ENCODE peak calls at places on chromosomes 2 and 18, in five cellular contexts. One of them, this sample, is unnamed.

GRCh38 chr2:237154050-237154638 is 68.5 kb downstream of the COPS8 start:
- DNase-seq in tibial artery: no peak
- DNase-seq in activated CD8-positive, alpha-beta T cell treated with anti-CD3 and anti-CD28 coated beads for 36 hours: peak
- DNase-seq in astrocyte of the cerebellum: peak
- DNase-seq in IMR-90: peak
- DNase-seq in this sample: no peak

GRCh38 chr2:212428685-212429480 is 109.7 kb downstream of the ERBB4 start:
- DNase-seq in activated CD8-positive, alpha-beta T cell treated with anti-CD3 and anti-CD28 coated beads for 36 hours: no peak
- DNase-seq in IMR-90: no peak
- DNase-seq in astrocyte of the cerebellum: no peak
- DNase-seq in tibial artery: no peak
- DNase-seq in this sample: no peak

GRCh38 chr18:35387367-35387685 is 10.2 kb upstream of the ZNF396 start:
- DNase-seq in activated CD8-positive, alpha-beta T cell treated with anti-CD3 and anti-CD28 coated beads for 36 hours: no peak
- DNase-seq in astrocyte of the cerebellum: no peak
- DNase-seq in IMR-90: peak
- DNase-seq in tibial artery: no peak
- DNase-seq in this sample: no peak

GRCh38 chr2:69305712-69306611 is 81.1 kb downstream of the GFPT1 start:
- DNase-seq in IMR-90: no peak
- DNase-seq in tibial artery: peak
- DNase-seq in activated CD8-positive, alpha-beta T cell treated with anti-CD3 and anti-CD28 coated beads for 36 hours: no peak
- DNase-seq in astrocyte of the cerebellum: no peak
- DNase-seq in this sample: no peak

GRCh38 chr2:48886919-48887318 is 131.4 kb upstream of the LHCGR start:
- DNase-seq in activated CD8-positive, alpha-beta T cell treated with anti-CD3 and anti-CD28 coated beads for 36 hours: no peak
- DNase-seq in astrocyte of the cerebellum: no peak
- DNase-seq in IMR-90: no peak
- DNase-seq in tibial artery: no peak
- DNase-seq in this sample: no peak

GRCh38 chr2:70514612-70515055 is 39.0 kb downstream of the TGFA start:
- DNase-seq in astrocyte of the cerebellum: no peak
- DNase-seq in tibial artery: no peak
- DNase-seq in IMR-90: no peak
- DNase-seq in activated CD8-positive, alpha-beta T cell treated with anti-CD3 and anti-CD28 coated beads for 36 hours: no peak
- DNase-seq in this sample: peak

GRCh38 chr2:130391872-130392670 is 36.2 kb downstream of the PTPN18 start:
- DNase-seq in astrocyte of the cerebellum: no peak
- DNase-seq in tibial artery: no peak
- DNase-seq in IMR-90: peak
- DNase-seq in activated CD8-positive, alpha-beta T cell treated with anti-CD3 and anti-CD28 coated beads for 36 hours: peak
- DNase-seq in this sample: no peak

GRCh38 chr18:58402247-58402646 is 226.6 kb downstream of the ALPK2 start:
- DNase-seq in IMR-90: no peak
- DNase-seq in tibial artery: no peak
- DNase-seq in astrocyte of the cerebellum: peak
- DNase-seq in activated CD8-positive, alpha-beta T cell treated with anti-CD3 and anti-CD28 coated beads for 36 hours: no peak
- DNase-seq in this sample: peak

GRCh38 chr2:48734576-48735303 is 20.8 kb downstream of the LHCGR start:
- DNase-seq in tibial artery: no peak
- DNase-seq in IMR-90: no peak
- DNase-seq in astrocyte of the cerebellum: no peak
- DNase-seq in activated CD8-positive, alpha-beta T cell treated with anti-CD3 and anti-CD28 coated beads for 36 hours: no peak
- DNase-seq in this sample: no peak

DNA sequence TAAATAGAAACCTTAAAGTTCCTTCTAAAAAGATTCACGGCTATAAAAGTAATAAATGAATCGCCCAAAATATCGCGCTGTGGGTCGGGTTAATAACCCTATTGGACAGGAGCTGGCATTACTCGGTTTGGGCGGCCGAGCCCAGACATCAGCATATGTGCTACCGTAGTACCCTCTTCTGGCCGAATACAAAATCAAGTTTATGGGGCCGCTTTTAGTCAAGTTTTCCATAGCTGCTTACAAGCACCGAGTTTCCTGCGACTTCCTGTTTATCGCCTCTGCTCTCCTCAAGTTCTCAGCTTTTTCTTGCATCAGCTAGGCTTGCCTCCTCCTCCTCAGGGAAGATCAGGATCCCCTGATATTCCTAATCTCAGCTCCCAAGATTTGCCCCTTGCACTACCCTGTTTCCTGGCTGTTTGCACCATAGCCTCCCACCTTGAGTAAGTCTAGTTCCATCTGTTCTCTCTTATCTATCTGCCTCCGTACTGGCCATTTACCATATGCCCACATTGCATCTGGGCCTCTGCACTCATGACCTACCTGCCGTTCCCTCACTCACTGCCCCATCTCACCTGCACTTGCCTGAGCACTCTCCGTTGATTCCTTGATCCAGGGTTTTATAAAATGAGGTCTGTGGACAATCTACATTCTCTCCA is 56.1 kb downstream of the SLC35F5 start:
- DNase-seq in tibial artery: no peak
- DNase-seq in IMR-90: peak
- DNase-seq in activated CD8-positive, alpha-beta T cell treated with anti-CD3 and anti-CD28 coated beads for 36 hours: peak
- DNase-seq in astrocyte of the cerebellum: no peak
- DNase-seq in this sample: no peak
- TF ChIP-seq CTCF in tibial artery: peak
- TF ChIP-seq CTCF in IMR-90: peak
- TF ChIP-seq CTCF in activated CD8-positive, alpha-beta T cell treated with anti-CD3 and anti-CD28 coated beads for 36 hours: peak
- TF ChIP-seq CTCF in astrocyte of the cerebellum: no peak
- TF ChIP-seq CTCF in this sample: no peak

GRCh38 chr2:39225564-39225963 is 18.2 kb downstream of the CDKL4 start:
- DNase-seq in IMR-90: no peak
- DNase-seq in astrocyte of the cerebellum: no peak
- DNase-seq in activated CD8-positive, alpha-beta T cell treated with anti-CD3 and anti-CD28 coated beads for 36 hours: no peak
- DNase-seq in tibial artery: no peak
- DNase-seq in this sample: no peak

GRCh38 chr2:39223909-39224308 is 19.9 kb downstream of the CDKL4 start:
- DNase-seq in tibial artery: no peak
- DNase-seq in IMR-90: no peak
- DNase-seq in activated CD8-positive, alpha-beta T cell treated with anti-CD3 and anti-CD28 coated beads for 36 hours: no peak
- DNase-seq in astrocyte of the cerebellum: no peak
- DNase-seq in this sample: no peak

GRCh38 chr2:39227628-39228412 is 15.9 kb downstream of the CDKL4 start:
- DNase-seq in activated CD8-positive, alpha-beta T cell treated with anti-CD3 and anti-CD28 coated beads for 36 hours: peak
- DNase-seq in astrocyte of the cerebellum: peak
- DNase-seq in IMR-90: peak
- DNase-seq in tibial artery: peak
- DNase-seq in this sample: peak

GRCh38 chr2:39232141-39232540 is 11.6 kb downstream of the CDKL4 start:
- DNase-seq in astrocyte of the cerebellum: no peak
- DNase-seq in activated CD8-positive, alpha-beta T cell treated with anti-CD3 and anti-CD28 coated beads for 36 hours: no peak
- DNase-seq in tibial artery: no peak
- DNase-seq in IMR-90: peak
- DNase-seq in this sample: no peak

DNA sequence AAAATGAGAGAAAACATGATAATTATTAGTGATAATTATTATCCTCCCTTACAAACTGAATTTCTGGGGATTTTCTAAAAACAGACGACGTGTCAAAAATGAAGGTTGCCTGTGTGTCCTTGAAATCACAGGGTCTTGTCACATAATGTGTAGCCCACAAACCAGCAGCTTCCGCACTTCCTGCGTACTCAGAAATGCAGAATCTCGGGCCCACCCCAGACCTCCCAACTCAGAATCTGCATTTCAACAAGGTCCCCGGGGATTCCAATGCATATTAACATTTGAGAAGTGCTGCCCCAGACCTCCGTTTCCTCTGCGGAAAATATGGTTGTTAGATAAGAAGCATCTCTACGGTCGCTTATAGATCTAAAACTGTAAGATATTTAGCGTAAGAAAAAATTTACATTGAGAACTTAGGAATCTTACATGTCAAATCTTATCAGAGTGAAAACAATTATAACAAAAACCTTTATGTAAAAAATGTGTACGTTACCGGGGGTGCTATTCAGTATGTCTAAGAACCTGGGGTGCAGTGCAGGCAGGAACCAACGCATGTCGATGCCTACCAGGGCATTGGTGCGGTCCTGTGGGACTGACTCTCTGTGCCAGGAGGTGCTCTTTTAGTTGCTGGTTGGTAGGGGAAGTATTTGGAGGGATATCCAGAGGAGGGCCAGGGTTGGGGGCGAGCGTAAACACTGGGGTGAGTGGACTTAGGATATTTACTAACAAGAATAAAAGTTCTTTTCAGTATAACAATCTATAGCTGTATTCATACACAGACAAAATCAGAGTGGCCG is 15.2 kb downstream of the CDKL4 start:
- DNase-seq in activated CD8-positive, alpha-beta T cell treated with anti-CD3 and anti-CD28 coated beads for 36 hours: peak
- DNase-seq in IMR-90: no peak
- DNase-seq in astrocyte of the cerebellum: no peak
- DNase-seq in tibial artery: no peak
- DNase-seq in this sample: no peak
- TF ChIP-seq CTCF in activated CD8-positive, alpha-beta T cell treated with anti-CD3 and anti-CD28 coated beads for 36 hours: peak
- TF ChIP-seq CTCF in IMR-90: no peak
- TF ChIP-seq CTCF in astrocyte of the cerebellum: no peak
- TF ChIP-seq CTCF in tibial artery: no peak
- TF ChIP-seq CTCF in this sample: no peak

GRCh38 chr18:69480460-69480859 is 79.8 kb downstream of the DOK6 start:
- DNase-seq in IMR-90: no peak
- DNase-seq in astrocyte of the cerebellum: no peak
- DNase-seq in tibial artery: no peak
- DNase-seq in activated CD8-positive, alpha-beta T cell treated with anti-CD3 and anti-CD28 coated beads for 36 hours: no peak
- DNase-seq in this sample: no peak

GRCh38 chr18:69483574-69483973 is 82.9 kb downstream of the DOK6 start:
- DNase-seq in IMR-90: no peak
- DNase-seq in astrocyte of the cerebellum: no peak
- DNase-seq in activated CD8-positive, alpha-beta T cell treated with anti-CD3 and anti-CD28 coated beads for 36 hours: no peak
- DNase-seq in tibial artery: no peak
- DNase-seq in this sample: no peak

GRCh38 chr18:69487488-69488394 is 87.1 kb downstream of the DOK6 start:
- DNase-seq in astrocyte of the cerebellum: no peak
- DNase-seq in IMR-90: no peak
- DNase-seq in activated CD8-positive, alpha-beta T cell treated with anti-CD3 and anti-CD28 coated beads for 36 hours: no peak
- DNase-seq in tibial artery: no peak
- DNase-seq in this sample: no peak

GRCh38 chr18:69490072-69490471 is 89.4 kb downstream of the DOK6 start:
- DNase-seq in activated CD8-positive, alpha-beta T cell treated with anti-CD3 and anti-CD28 coated beads for 36 hours: no peak
- DNase-seq in tibial artery: no peak
- DNase-seq in IMR-90: no peak
- DNase-seq in astrocyte of the cerebellum: no peak
- DNase-seq in this sample: no peak

DNA sequence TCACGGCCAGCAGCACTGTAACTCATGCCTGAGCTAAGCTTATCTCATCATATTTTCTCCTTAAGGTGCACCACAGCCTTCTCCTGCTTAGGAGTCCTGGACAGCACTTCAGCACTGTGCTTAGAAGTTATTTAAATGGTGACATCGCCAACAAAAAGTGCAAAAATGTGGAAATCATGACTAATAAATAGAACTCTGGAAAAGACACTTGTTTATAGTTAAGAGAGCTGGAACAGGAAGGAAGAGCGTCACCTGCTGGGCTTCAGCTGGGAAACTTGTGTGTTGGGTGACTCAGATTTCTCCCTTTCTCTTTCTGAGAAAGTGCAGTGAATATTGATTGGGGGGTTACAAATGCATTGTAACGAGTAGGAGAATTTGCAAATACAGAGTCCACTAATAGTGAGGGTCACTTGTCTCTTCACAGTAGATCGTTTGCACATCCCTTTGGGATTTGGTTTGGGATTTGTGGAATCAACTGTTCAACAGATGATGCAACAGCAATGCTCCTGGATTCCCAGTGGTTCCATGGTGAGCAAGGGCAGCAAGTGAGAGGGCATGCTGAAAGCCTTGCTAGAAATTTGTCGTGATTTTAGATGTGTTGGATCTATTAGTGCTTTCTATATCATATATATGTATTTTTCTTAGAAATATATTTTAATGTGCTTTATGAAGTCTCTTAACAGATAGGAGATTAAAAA is 84.2 kb downstream of the DOK6 start:
- DNase-seq in astrocyte of the cerebellum: no peak
- DNase-seq in IMR-90: peak
- DNase-seq in activated CD8-positive, alpha-beta T cell treated with anti-CD3 and anti-CD28 coated beads for 36 hours: no peak
- DNase-seq in tibial artery: no peak
- DNase-seq in this sample: no peak
- TF ChIP-seq CTCF in astrocyte of the cerebellum: no peak
- TF ChIP-seq CTCF in IMR-90: peak
- TF ChIP-seq CTCF in activated CD8-positive, alpha-beta T cell treated with anti-CD3 and anti-CD28 coated beads for 36 hours: no peak
- TF ChIP-seq CTCF in tibial artery: no peak
- TF ChIP-seq CTCF in this sample: no peak

GRCh38 chr2:39380525-39381150 is 56.4 kb downstream of the MAP4K3 start:
- DNase-seq in tibial artery: no peak
- DNase-seq in IMR-90: peak
- DNase-seq in astrocyte of the cerebellum: no peak
- DNase-seq in activated CD8-positive, alpha-beta T cell treated with anti-CD3 and anti-CD28 coated beads for 36 hours: no peak
- DNase-seq in this sample: no peak
- TF ChIP-seq CTCF in tibial artery: no peak
- TF ChIP-seq CTCF in IMR-90: no peak
- TF ChIP-seq CTCF in astrocyte of the cerebellum: no peak
- TF ChIP-seq CTCF in activated CD8-positive, alpha-beta T cell treated with anti-CD3 and anti-CD28 coated beads for 36 hours: no peak
- TF ChIP-seq CTCF in this sample: no peak

GRCh38 chr2:134362751-134363150 is 108.9 kb downstream of the MGAT5 start:
- DNase-seq in activated CD8-positive, alpha-beta T cell treated with anti-CD3 and anti-CD28 coated beads for 36 hours: no peak
- DNase-seq in IMR-90: no peak
- DNase-seq in astrocyte of the cerebellum: no peak
- DNase-seq in tibial artery: no peak
- DNase-seq in this sample: no peak

GRCh38 chr2:134367915-134368911 is 114.3 kb downstream of the MGAT5 start:
- DNase-seq in IMR-90: peak
- DNase-seq in tibial artery: no peak
- DNase-seq in activated CD8-positive, alpha-beta T cell treated with anti-CD3 and anti-CD28 coated beads for 36 hours: no peak
- DNase-seq in astrocyte of the cerebellum: peak
- DNase-seq in this sample: no peak

GRCh38 chr2:134367216-134367615 is 113.3 kb downstream of the MGAT5 start:
- DNase-seq in IMR-90: no peak
- DNase-seq in tibial artery: no peak
- DNase-seq in astrocyte of the cerebellum: no peak
- DNase-seq in activated CD8-positive, alpha-beta T cell treated with anti-CD3 and anti-CD28 coated beads for 36 hours: no peak
- DNase-seq in this sample: no peak

GRCh38 chr2:134366359-134366758 is 112.5 kb downstream of the MGAT5 start:
- DNase-seq in tibial artery: no peak
- DNase-seq in IMR-90: no peak
- DNase-seq in astrocyte of the cerebellum: no peak
- DNase-seq in activated CD8-positive, alpha-beta T cell treated with anti-CD3 and anti-CD28 coated beads for 36 hours: no peak
- DNase-seq in this sample: no peak

DNA sequence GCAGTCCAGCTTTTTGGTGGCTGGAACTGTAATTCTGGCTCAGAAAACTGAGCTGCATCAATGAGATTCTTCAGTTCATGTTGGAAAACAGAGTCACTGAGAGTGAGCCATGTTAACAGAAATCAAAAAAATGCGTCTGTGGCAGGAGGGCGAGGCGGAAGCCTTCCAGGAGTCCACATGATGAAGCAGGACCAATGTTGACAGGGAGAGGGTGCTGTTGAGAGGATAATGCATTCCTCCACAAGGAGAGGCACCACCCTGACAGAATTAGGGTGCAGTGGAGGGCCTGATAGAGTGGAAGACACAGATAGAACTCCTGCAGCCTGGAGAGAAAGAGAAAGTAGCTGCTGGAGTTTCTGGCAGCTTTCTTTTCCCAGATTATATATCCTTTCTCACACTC is 111.5 kb downstream of the MGAT5 start:
- DNase-seq in activated CD8-positive, alpha-beta T cell treated with anti-CD3 and anti-CD28 coated beads for 36 hours: no peak
- DNase-seq in IMR-90: no peak
- DNase-seq in tibial artery: no peak
- DNase-seq in astrocyte of the cerebellum: no peak
- DNase-seq in this sample: no peak
- TF ChIP-seq CTCF in activated CD8-positive, alpha-beta T cell treated with anti-CD3 and anti-CD28 coated beads for 36 hours: no peak
- TF ChIP-seq CTCF in IMR-90: no peak
- TF ChIP-seq CTCF in tibial artery: peak
- TF ChIP-seq CTCF in astrocyte of the cerebellum: no peak
- TF ChIP-seq CTCF in this sample: no peak

GRCh38 chr2:238509151-238509820 is 82.6 kb downstream of the ASB1 start:
- DNase-seq in IMR-90: peak
- DNase-seq in tibial artery: no peak
- DNase-seq in astrocyte of the cerebellum: no peak
- DNase-seq in activated CD8-positive, alpha-beta T cell treated with anti-CD3 and anti-CD28 coated beads for 36 hours: no peak
- DNase-seq in this sample: no peak
- TF ChIP-seq CTCF in IMR-90: no peak
- TF ChIP-seq CTCF in tibial artery: no peak
- TF ChIP-seq CTCF in astrocyte of the cerebellum: no peak
- TF ChIP-seq CTCF in activated CD8-positive, alpha-beta T cell treated with anti-CD3 and anti-CD28 coated beads for 36 hours: no peak
- TF ChIP-seq CTCF in this sample: no peak

GRCh38 chr2:8627692-8628085 is 54.2 kb upstream of the ID2 start:
- DNase-seq in activated CD8-positive, alpha-beta T cell treated with anti-CD3 and anti-CD28 coated beads for 36 hours: no peak
- DNase-seq in tibial artery: no peak
- DNase-seq in astrocyte of the cerebellum: no peak
- DNase-seq in IMR-90: no peak
- DNase-seq in this sample: no peak
- TF ChIP-seq CTCF in activated CD8-positive, alpha-beta T cell treated with anti-CD3 and anti-CD28 coated beads for 36 hours: no peak
- TF ChIP-seq CTCF in tibial artery: no peak
- TF ChIP-seq CTCF in astrocyte of the cerebellum: no peak
- TF ChIP-seq CTCF in IMR-90: no peak
- TF ChIP-seq CTCF in this sample: no peak

This sample was measured in suprapubic skin.